ENCODE peak calls at places on chromosome 1, in seven cellular contexts. P is ovary; G is stimulated activated CD4-positive, alpha-beta T cell treated with anti-CD3 and anti-CD28 coated beads, TNF-alpha, amount 100 ng/mL, for 4 hours; B is C1 segment of cervical spinal cord; R is mesenchymal stem cell; C is lung; L is brain microvascular endothelial cell. Z is an unnamed sample.
A peak's percentile ranks its signal among the peaks of the same experiment; 100 is the strongest.

GRCh38 chr1:46806196-46807020 is 7.6 kb downstream of the CYP4B1 start:
- DNase-seq in L (no peak), G (no peak), B (no peak), R (no peak), C (peak; percentile 85), P (no peak), Z (no peak)

GRCh38 chr1:55204997-55205396 is 10.2 kb downstream of the USP24 start:
- DNase-seq in C (no peak), B (no peak), G (no peak), P (no peak), L (no peak), R (peak; percentile 57), Z (no peak)

GRCh38 chr1:11537854-11538591 is 59.1 kb downstream of the DISP3 start:
- DNase-seq in P (no peak), R (no peak), G (no peak), B (no peak), L (no peak), C (no peak), Z (no peak)

GRCh38 chr1:99279525-99279924 is 15.2 kb downstream of the PLPPR4 start:
- DNase-seq in G (no peak), B (peak; percentile 0), R (no peak), C (no peak), L (no peak), P (no peak), Z (no peak)

GRCh38 chr1:54297596-54298283 is 97.8 kb downstream of the MRPL37 start:
- DNase-seq in G (no peak), L (no peak), B (peak; percentile 83), P (no peak), C (no peak), R (no peak), Z (no peak)

GRCh38 chr1:2431095-2431494 is 18.7 kb upstream of the PEX10 start:
- DNase-seq in B (no peak), R (no peak), C (no peak), L (no peak), P (no peak), G (no peak), Z (no peak)

GRCh38 chr1:241834733-241835377 is 13.1 kb upstream of the EXO1 start:
- DNase-seq in L (peak; percentile 31), B (no peak), G (no peak), R (peak; percentile 67), C (no peak), P (no peak), Z (no peak)

GRCh38 chr1:226181996-226182714 is 4.4 kb downstream of the ACBD3 start:
- DNase-seq in L (peak; percentile 33), R (peak; percentile 67), G (no peak), C (peak; percentile 33), P (peak; percentile 46), B (peak; percentile 9), Z (no peak)

GRCh38 chr1:203791498-203791897 is 3.9 kb upstream of the ZBED6 start:
- DNase-seq in B (no peak), C (no peak), G (no peak), R (no peak), L (no peak), P (no peak), Z (no peak)

GRCh38 chr1:54798769-54799641 is 2.1 kb downstream of the TTC22 start:
- DNase-seq in B (no peak), L (no peak), P (no peak), G (no peak), C (peak; percentile 43), R (no peak), Z (peak; percentile 33)